ENCODE peak calls at places on chromosomes 7 and 10, in seven cellular contexts. Q is endothelial cell of umbilical vein; M is NCI-H446; X is GM12865; N is skeletal muscle cell; I is RKO; U is stimulated activated CD8-positive, alpha-beta memory T cell treated with anti-CD3 and anti-CD28 coated beads, Interleukin-15, amount 100 ng/mL, for 24 hours. D is an unnamed sample.

GRCh38 chr10:124712704-124713407 is 31.3 kb downstream of the FAM53B start:
- DNase-seq in Q (no peak), M (no peak), X (no peak), N (no peak), I (no peak), U (no peak), D (no peak)

GRCh38 chr10:27513451-27514191 is 9.5 kb downstream of the RAB18 start:
- DNase-seq in Q (peak), M (no peak), X (no peak), N (peak), I (no peak), U (no peak), D (no peak)

GRCh38 chr10:60170250-60170649 is 219.4 kb downstream of the ANK3 start:
- DNase-seq in Q (no peak), M (no peak), X (peak), N (no peak), I (no peak), U (no peak), D (no peak)

GRCh38 chr7:120856621-120857352 is 1.2 kb downstream of the TSPAN12 start:
- DNase-seq in Q (peak), M (no peak), X (peak), N (no peak), I (peak), U (no peak), D (no peak)

GRCh38 chr7:98211221-98211675 is at the start of gene BHLHA15:
- DNase-seq in Q (no peak), M (no peak), X (peak), N (no peak), I (peak), U (no peak), D (no peak)

GRCh38 chr10:77939561-77940001 is 13.0 kb upstream of the DLG5 start:
- DNase-seq in Q (no peak), M (no peak), X (no peak), N (peak), I (no peak), U (no peak), D (no peak)

GRCh38 chr7:265192-265997 is 24.6 kb upstream of the FOXL3 start:
- DNase-seq in Q (no peak), M (no peak), X (no peak), N (no peak), I (no peak), U (no peak), D (no peak)

GRCh38 chr10:20596911-20597310 is 300.2 kb downstream of the NEBL start:
- DNase-seq in Q (no peak), M (no peak), X (no peak), N (peak), I (no peak), U (no peak), D (no peak)

GRCh38 chr7:97130417-97131139 is 13.1 kb downstream of the SDHAF3 start:
- DNase-seq in Q (no peak), M (peak), X (no peak), N (no peak), I (no peak), U (no peak), D (no peak)

GRCh38 chr10:50314169-50315071 is 63.1 kb upstream of the ASAH2 start:
- DNase-seq in Q (no peak), M (no peak), X (no peak), N (no peak), I (no peak), U (no peak), D (no peak)

GRCh38 chr10:6140965-6141295 is 52.1 kb downstream of the RBM17 start:
- DNase-seq in Q (no peak), M (no peak), X (no peak), N (no peak), I (no peak), U (no peak), D (no peak)

GRCh38 chr10:124087672-124088634 is 5.4 kb downstream of the CHST15 start:
- DNase-seq in Q (no peak), M (no peak), X (no peak), N (no peak), I (no peak), U (no peak), D (no peak)

GRCh38 chr10:124291009-124291671 is 127.6 kb downstream of the OAT start:
- DNase-seq in Q (no peak), M (no peak), X (no peak), N (no peak), I (no peak), U (no peak), D (no peak)

GRCh38 chr7:113197274-113197673 is 78.9 kb upstream of the SMIM30 start:
- DNase-seq in Q (no peak), M (no peak), X (no peak), N (peak), I (peak), U (no peak), D (no peak)

GRCh38 chr7:141462958-141463357 is 88.3 kb upstream of the AGK start:
- DNase-seq in Q (no peak), M (peak), X (no peak), N (no peak), I (no peak), U (no peak), D (no peak)

GRCh38 chr7:22430457-22430856 is 69.5 kb downstream of the STEAP1B start:
- DNase-seq in Q (no peak), M (no peak), X (no peak), N (peak), I (peak), U (no peak), D (no peak)

GRCh38 chr10:30606313-30606712 is 23.2 kb downstream of the LYZL2 start:
- DNase-seq in Q (no peak), M (no peak), X (no peak), N (no peak), I (no peak), U (no peak), D (no peak)

GRCh38 chr10:1043532-1043995 is 5.4 kb downstream of the IDI1 start:
- DNase-seq in Q (peak), M (no peak), X (peak), N (no peak), I (no peak), U (no peak), D (no peak)

GRCh38 chr10:69451209-69451783 is at the start of gene TSPAN15:
- DNase-seq in Q (peak), M (peak), X (peak), N (no peak), I (peak), U (peak), D (no peak)

GRCh38 chr10:86372119-86372784 is 5.7 kb upstream of the GRID1 start:
- DNase-seq in Q (no peak), M (no peak), X (no peak), N (no peak), I (no peak), U (no peak), D (no peak)

GRCh38 chr10:132889091-132889490 is 53.3 kb downstream of the CFAP46 start:
- DNase-seq in Q (no peak), M (no peak), X (no peak), N (no peak), I (peak), U (no peak), D (no peak)

GRCh38 chr10:8247191-8247590 is 192.7 kb downstream of the GATA3 start:
- DNase-seq in Q (no peak), M (no peak), X (no peak), N (no peak), I (no peak), U (no peak), D (no peak)

GRCh38 chr10:89283988-89284475 is 17.8 kb upstream of the IFIT2 start:
- DNase-seq in Q (peak), M (no peak), X (no peak), N (peak), I (no peak), U (no peak), D (no peak)

GRCh38 chr7:147436718-147437117 is 1153.8 kb upstream of the C7orf33 start:
- DNase-seq in Q (no peak), M (no peak), X (no peak), N (no peak), I (no peak), U (no peak), D (no peak)

GRCh38 chr7:155741805-155742204 is 70.5 kb downstream of the SHH start:
- DNase-seq in Q (no peak), M (no peak), X (peak), N (no peak), I (no peak), U (no peak), D (no peak)

GRCh38 chr10:61973923-61974322 is 72.4 kb downstream of the ARID5B start:
- DNase-seq in Q (no peak), M (no peak), X (peak), N (no peak), I (no peak), U (no peak), D (no peak)

GRCh38 chr7:107946451-107946850 is 55.5 kb downstream of the DLD start:
- DNase-seq in Q (no peak), M (no peak), X (no peak), N (no peak), I (no peak), U (no peak), D (no peak)

GRCh38 chr7:88565401-88565800 is 194.1 kb upstream of the ZNF804B start:
- DNase-seq in Q (no peak), M (no peak), X (no peak), N (no peak), I (no peak), U (no peak), D (no peak)

GRCh38 chr10:30596037-30596436 is 33.5 kb downstream of the LYZL2 start:
- DNase-seq in Q (no peak), M (no peak), X (no peak), N (no peak), I (no peak), U (no peak), D (no peak)

GRCh38 chr10:31315453-31315852 is 3.6 kb upstream of the ZEB1 start:
- DNase-seq in Q (peak), M (no peak), X (no peak), N (peak), I (peak), U (no peak), D (no peak)

GRCh38 chr10:314871-315270 is 179.6 kb downstream of the ZMYND11 start:
- DNase-seq in Q (no peak), M (no peak), X (no peak), N (no peak), I (no peak), U (no peak), D (no peak)

GRCh38 chr7:137408096-137408495 is 64.6 kb upstream of the PTN start:
- DNase-seq in Q (no peak), M (no peak), X (no peak), N (no peak), I (no peak), U (no peak), D (no peak)

GRCh38 chr10:100895896-100896295 is 16.9 kb upstream of the SLF2 start:
- DNase-seq in Q (no peak), M (no peak), X (no peak), N (no peak), I (no peak), U (no peak), D (no peak)

GRCh38 chr10:50417906-50418697 is 166.8 kb upstream of the ASAH2 start:
- DNase-seq in Q (peak), M (no peak), X (peak), N (no peak), I (peak), U (no peak), D (peak)

D was measured in NK-92 treated with Interleukin-12 subunit alpha and Interleukin-12 subunit beta, amount 100 ng/mL, for 24 hours.